ENCODE peak calls at places on chromosome 2, in four cellular contexts. V is naive thymus-derived CD8-positive, alpha-beta T cell; C is cerebellar cortex; A is activated CD8-positive, alpha-beta T cell treated with anti-CD3 and anti-CD28 coated beads, Interleukin-2, amount 10 ng/mL, durations not matched to agents 7 days and 5 days. J is an unnamed sample.

GRCh38 chr2:238950551-238950950 is 102.7 kb downstream of the TWIST2 start:
- DNase-seq in V (no peak), C (no peak), A (no peak), J (peak; percentile 20)

GRCh38 chr2:84800194-84800805 is 80.6 kb downstream of the TRABD2A start:
- DNase-seq in V (no peak), C (no peak), A (no peak), J (no peak)

GRCh38 chr2:44388877-44389276 is 27.1 kb downstream of the CAMKMT start:
- DNase-seq in V (no peak), C (no peak), A (no peak), J (peak; percentile 27)

GRCh38 chr2:102736174-102736606 is 25.6 kb upstream of the TMEM182 start:
- DNase-seq in V (no peak), C (peak; percentile 50), A (no peak), J (peak; percentile 61)

GRCh38 chr2:164917296-164917903 is 37.9 kb downstream of the SLC38A11 start:
- DNase-seq in V (no peak), C (peak; percentile 13), A (no peak), J (peak; percentile 41)

GRCh38 chr2:112075490-112076260 is 20.6 kb downstream of the TMEM87B start:
- DNase-seq in V (no peak), C (no peak), A (no peak), J (no peak)

GRCh38 chr2:8522682-8523081 is 159.2 kb upstream of the ID2 start:
- DNase-seq in V (no peak), C (no peak), A (peak; percentile 54), J (no peak)

GRCh38 chr2:45540942-45541341 is 70.1 kb downstream of the SRBD1 start:
- DNase-seq in V (no peak), C (no peak), A (no peak), J (no peak)

GRCh38 chr2:6184532-6185302 is 492.5 kb downstream of the SOX11 start:
- DNase-seq in V (no peak), C (no peak), A (no peak), J (no peak)

GRCh38 chr2:129112181-129112580 is 793.5 kb upstream of the HS6ST1 start:
- DNase-seq in V (no peak), C (no peak), A (no peak), J (no peak)

J was measured in left lung.